ENCODE peak calls at places on chromosomes 5 and 9, in nine cellular contexts. O, H, S, E, P, X, Q, W and N are unnamed samples.
A peak's percentile ranks its signal among the peaks of the same experiment; 100 is the strongest.

GRCh38 chr5:42951847-42952411 is 88.2 kb downstream of the ANXA2R start:
- DNase-seq in O (no peak), H (no peak), S (peak; percentile 60), E (no peak), P (peak; percentile 35), X (no peak), Q (peak; percentile 18), W (peak; percentile 60), N (peak; percentile 61)

GRCh38 chr5:131671994-131672655 is 37.1 kb upstream of the RAPGEF6 start:
- DNase-seq in O (no peak), H (no peak), S (no peak), E (no peak), P (peak; percentile 97), X (no peak), Q (no peak), W (no peak), N (no peak)

GRCh38 chr5:93035194-93035593 is 545.8 kb downstream of the NR2F1-AS1 start:
- DNase-seq in O (no peak), H (no peak), S (no peak), E (no peak), P (no peak), X (no peak), Q (no peak), W (no peak), N (no peak)

GRCh38 chr9:37037744-37038640 is 3.9 kb upstream of the PAX5 start:
- DNase-seq in O (peak; percentile 71), H (no peak), S (no peak), E (no peak), P (no peak), X (peak; percentile 47), Q (no peak), W (peak; percentile 54), N (peak; percentile 56)

GRCh38 chr5:135072357-135073247 is 38.6 kb upstream of the PITX1 start:
- DNase-seq in O (peak; percentile 82), H (no peak), S (peak; percentile 12), E (no peak), P (no peak), X (no peak), Q (no peak), W (peak; percentile 63), N (peak; percentile 7)

GRCh38 chr5:127950707-127951356 is 132.7 kb upstream of the SLC12A2 start:
- DNase-seq in O (no peak), H (no peak), S (no peak), E (no peak), P (no peak), X (no peak), Q (no peak), W (no peak), N (no peak)

GRCh38 chr9:131875828-131876485 is 136.1 kb upstream of the RAPGEF1 start:
- DNase-seq in O (no peak), H (no peak), S (no peak), E (peak; percentile 28), P (peak; percentile 71), X (no peak), Q (no peak), W (no peak), N (no peak)

GRCh38 chr9:37464426-37465248 is 613 bp downstream of the ZBTB5 start:
- DNase-seq in O (no peak), H (no peak), S (no peak), E (peak; percentile 71), P (peak; percentile 59), X (no peak), Q (peak; percentile 79), W (peak; percentile 89), N (peak; percentile 83)

GRCh38 chr9:93190656-93191353 is 6.9 kb downstream of the WNK2 start:
- DNase-seq in O (no peak), H (no peak), S (no peak), E (no peak), P (no peak), X (no peak), Q (no peak), W (no peak), N (no peak)

GRCh38 chr9:117178596-117179111 is 236.2 kb downstream of the ASTN2 start:
- DNase-seq in O (no peak), H (no peak), S (no peak), E (no peak), P (no peak), X (no peak), Q (no peak), W (no peak), N (no peak)

GRCh38 chr5:147400836-147401235 is 109.0 kb downstream of the DPYSL3 start:
- DNase-seq in O (no peak), H (no peak), S (no peak), E (no peak), P (peak; percentile 51), X (no peak), Q (no peak), W (no peak), N (no peak)

GRCh38 chr9:135612981-135613910 is 26.1 kb downstream of the GLT6D1 start:
- DNase-seq in O (no peak), H (no peak), S (no peak), E (no peak), P (no peak), X (no peak), Q (no peak), W (no peak), N (no peak)

GRCh38 chr9:10062629-10063395 is 550.0 kb downstream of the PTPRD start:
- DNase-seq in O (no peak), H (no peak), S (no peak), E (peak; percentile 1), P (peak; percentile 71), X (no peak), Q (no peak), W (no peak), N (no peak)

GRCh38 chr9:81489048-81489447 is 200.3 kb downstream of the TLE1 start:
- DNase-seq in O (no peak), H (no peak), S (no peak), E (no peak), P (no peak), X (no peak), Q (no peak), W (no peak), N (no peak)

GRCh38 chr9:88006511-88007290 is 32.4 kb upstream of the CDK20 start:
- DNase-seq in O (peak; percentile 56), H (no peak), S (no peak), E (no peak), P (no peak), X (no peak), Q (no peak), W (no peak), N (no peak)

GRCh38 chr9:88013607-88014006 is 39.3 kb upstream of the CDK20 start:
- DNase-seq in O (no peak), H (no peak), S (no peak), E (no peak), P (no peak), X (no peak), Q (no peak), W (no peak), N (no peak)

GRCh38 chr9:88007291-88007650 is 32.9 kb upstream of the CDK20 start:
- DNase-seq in O (no peak), H (no peak), S (no peak), E (no peak), P (no peak), X (no peak), Q (no peak), W (no peak), N (no peak)

GRCh38 chr9:88013051-88013450 is 38.7 kb upstream of the CDK20 start:
- DNase-seq in O (no peak), H (no peak), S (no peak), E (no peak), P (no peak), X (no peak), Q (no peak), W (no peak), N (no peak)

GRCh38 chr9:88011005-88011766 is 36.9 kb upstream of the CDK20 start:
- DNase-seq in O (no peak), H (no peak), S (no peak), E (peak; percentile 45), P (peak; percentile 24), X (no peak), Q (no peak), W (no peak), N (no peak)
- TF ChIP-seq CTCF in O (peak; percentile 55), H (peak; percentile 34), S (no peak), E (no peak), P (peak; percentile 28), X (peak; percentile 56), Q (no peak), W (no peak), N (no peak)

DNA sequence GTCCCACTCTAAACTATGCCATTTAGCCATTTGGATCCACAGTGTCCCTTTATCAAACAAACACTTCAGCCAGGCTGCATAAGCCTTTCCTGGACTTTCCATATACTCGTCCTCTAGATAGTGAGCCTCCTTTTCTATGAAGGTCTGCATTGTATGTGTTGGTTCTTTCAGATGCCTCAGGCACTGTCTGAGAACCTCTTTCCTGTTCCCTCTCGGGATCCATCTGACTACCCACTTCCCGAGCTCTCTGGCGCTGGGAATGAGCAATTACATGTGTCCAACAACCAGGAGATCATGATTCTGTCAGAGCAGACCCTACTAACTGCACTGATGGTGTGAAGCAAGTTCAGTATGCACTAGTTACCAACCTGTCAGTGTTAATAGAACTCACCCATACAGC is 14.2 kb downstream of the SMC2 start:
- DNase-seq in O (no peak), H (no peak), S (no peak), E (no peak), P (no peak), X (no peak), Q (no peak), W (no peak), N (no peak)
- TF ChIP-seq CTCF in O (no peak), H (no peak), S (no peak), E (no peak), P (no peak), X (no peak), Q (no peak), W (no peak), N (no peak)

DNA sequence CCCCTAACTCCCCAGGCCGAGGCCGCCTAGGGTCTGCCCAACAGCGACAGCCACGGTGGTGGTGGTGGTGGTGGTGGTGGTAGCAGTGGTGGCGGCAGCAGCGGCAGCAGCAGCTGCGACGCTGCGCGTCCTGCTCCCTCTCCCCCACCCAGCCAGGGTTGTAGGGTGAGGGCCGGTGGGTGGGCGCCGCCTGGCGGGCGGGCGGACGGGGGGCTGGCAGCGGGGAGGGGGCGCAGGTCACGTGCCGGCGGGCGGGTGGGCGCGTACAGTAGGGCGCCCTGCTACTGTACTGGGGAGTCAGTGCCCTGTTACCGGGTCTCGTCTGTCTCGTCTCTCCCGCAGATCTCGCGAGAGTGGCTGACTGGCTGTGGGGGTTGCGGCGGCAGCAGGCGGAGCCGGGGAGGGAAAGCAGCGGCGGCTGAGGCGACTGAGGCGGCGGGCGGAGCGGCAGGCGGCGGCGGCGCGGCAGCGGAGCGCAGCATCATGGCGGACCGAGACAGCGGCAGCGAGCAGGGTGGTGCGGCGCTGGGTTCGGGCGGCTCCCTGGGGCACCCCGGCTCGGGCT is at the start of gene PURA:
- DNase-seq in O (peak; percentile 96), H (peak; percentile 75), S (peak; percentile 97), E (peak; percentile 97), P (peak; percentile 91), X (peak; percentile 96), Q (peak; percentile 96), W (peak; percentile 98), N (peak; percentile 92)
- TF ChIP-seq CTCF in O (no peak), H (no peak), S (no peak), E (peak; percentile 21), P (no peak), X (peak; percentile 38), Q (no peak), W (peak; percentile 16), N (no peak)

GRCh38 chr9:96113045-96113444 is 188.9 kb downstream of the HSD17B3 start:
- DNase-seq in O (no peak), H (no peak), S (no peak), E (no peak), P (no peak), X (no peak), Q (no peak), W (no peak), N (no peak)
- TF ChIP-seq CTCF in O (no peak), H (no peak), S (no peak), E (no peak), P (no peak), X (no peak), Q (no peak), W (no peak), N (no peak)